ENCODE peak calls at places on chromosomes 13 and 19, in seven cellular contexts. K is SK-N-SH, A is GM12892, I is GM12891, G is H1, V is GM12878, C is K562. W is an unnamed sample.

GRCh38 chr19:49224856-49225255 is 67.3 kb downstream of the TRPM4 start:
- DNase-seq in A (no peak), C (peak; percentile 61), I (no peak), G (peak; percentile 78), V (no peak), K (peak; percentile 66), W (peak; percentile 55)

GRCh38 chr19:35363711-35364425 is 5.6 kb downstream of the FFAR3 start:
- DNase-seq in A (no peak), C (no peak), V (no peak), K (no peak), I (no peak), G (no peak), W (no peak)

GRCh38 chr19:42098781-42099180 is 22.8 kb downstream of the ZNF574 start:
- DNase-seq in V (no peak), A (no peak), C (no peak), I (no peak), K (no peak), G (no peak), W (no peak)

GRCh38 chr19:55580628-55581144 is at the start of gene ZNF579:
- DNase-seq in A (peak; percentile 82), K (peak; percentile 95), V (peak; percentile 52), I (peak; percentile 88), C (peak; percentile 89), G (peak; percentile 90), W (peak; percentile 80)

GRCh38 chr13:71624641-71625040 is 242.4 kb downstream of the DACH1 start:
- DNase-seq in V (no peak), G (no peak), A (no peak), K (no peak), C (no peak), I (no peak), W (no peak)

GRCh38 chr13:59000770-59001169 is 1163.0 kb downstream of the DIAPH3 start:
- DNase-seq in K (no peak), C (no peak), A (no peak), I (no peak), V (no peak), G (no peak), W (no peak)

GRCh38 chr19:32294871-32295438 is 50.5 kb upstream of the ZNF507 start:
- DNase-seq in C (no peak), V (no peak), A (no peak), I (no peak), G (no peak), K (no peak), W (no peak)

GRCh38 chr13:37289212-37289935 is 183.9 kb upstream of the CSNK1A1L start:
- DNase-seq in V (no peak), G (no peak), A (no peak), I (no peak), C (no peak), K (no peak), W (no peak)

GRCh38 chr19:4429266-4430200 is 27.1 kb downstream of the CHAF1A start:
- DNase-seq in G (no peak), V (no peak), A (no peak), I (no peak), K (no peak), C (no peak), W (no peak)

GRCh38 chr13:22298530-22298929 is 627.7 kb downstream of the FGF9 start:
- DNase-seq in G (no peak), I (no peak), A (no peak), C (no peak), V (no peak), K (no peak), W (no peak)

GRCh38 chr19:17616961-17617806 is 61.7 kb downstream of the COLGALT1 start:
- DNase-seq in A (no peak), K (peak; percentile 60), I (no peak), V (no peak), C (peak; percentile 97), G (peak; percentile 82), W (peak; percentile 44)

GRCh38 chr13:74136089-74136658 is 2.0 kb upstream of the KLF12 start:
- DNase-seq in I (no peak), K (peak; percentile 58), A (no peak), C (no peak), V (no peak), G (no peak), W (no peak)

GRCh38 chr19:14177496-14178074 is 28.4 kb downstream of the ADGRL1 start:
- DNase-seq in V (no peak), C (no peak), I (no peak), G (no peak), K (peak; percentile 6), A (no peak), W (no peak)

GRCh38 chr19:14185158-14185557 is 20.8 kb downstream of the ADGRL1 start:
- DNase-seq in C (no peak), I (no peak), G (no peak), V (no peak), K (no peak), A (no peak), W (no peak)

GRCh38 chr19:14182481-14182880 is 23.5 kb downstream of the ADGRL1 start:
- DNase-seq in A (no peak), I (no peak), K (peak; percentile 42), V (no peak), G (no peak), C (no peak), W (no peak)

GRCh38 chr19:14183741-14184395 is 22.1 kb downstream of the ADGRL1 start:
- DNase-seq in C (no peak), I (no peak), G (no peak), V (no peak), A (no peak), K (peak; percentile 74), W (no peak)

DNA sequence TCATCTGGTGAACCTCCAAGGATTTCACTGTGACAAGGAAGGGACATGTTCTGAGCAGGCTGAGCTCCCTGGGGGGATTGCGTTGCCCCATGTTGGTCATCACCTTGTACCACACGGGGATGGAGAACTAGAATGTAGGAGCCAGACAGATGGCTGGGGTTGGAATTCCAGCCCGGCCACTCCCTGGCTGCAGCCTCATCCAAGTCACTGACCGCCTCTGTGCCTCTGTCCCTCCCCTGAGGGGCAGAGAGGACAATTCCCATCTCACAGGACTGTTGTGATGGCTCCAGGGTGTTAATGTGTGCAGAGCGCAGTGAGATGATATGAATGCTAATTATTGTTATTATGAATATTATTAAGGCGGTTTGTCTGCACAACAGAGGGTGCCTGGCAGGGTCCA is 24.1 kb downstream of the ADGRL1 start:
- DNase-seq in A (no peak), V (no peak), I (no peak), C (no peak), K (peak; percentile 14), G (no peak), W (no peak)
- TF ChIP-seq TAF1 in A (no peak), V (no peak), I (no peak), C (no peak), K (no peak), G (no peak), W (no peak)

GRCh38 chr19:39998511-39998910 is 1.7 kb downstream of the ZNF546 start:
- DNase-seq in A (no peak), C (no peak), G (no peak), V (no peak), I (no peak), K (no peak), W (no peak)

GRCh38 chr19:39995794-39996193 is 1.1 kb upstream of the ZNF546 start:
- DNase-seq in C (no peak), A (no peak), I (no peak), V (no peak), G (no peak), K (no peak), W (no peak)

GRCh38 chr19:39996811-39997594 is at the start of gene ZNF546:
- DNase-seq in A (peak; percentile 85), K (peak; percentile 91), C (peak; percentile 91), G (peak; percentile 82), V (peak; percentile 82), I (peak; percentile 81), W (peak; percentile 76)

GRCh38 chr19:39996218-39996810 is 546 bp upstream of the ZNF546 start:
- DNase-seq in A (no peak), G (no peak), I (no peak), V (peak; percentile 17), C (peak; percentile 35), K (peak; percentile 62), W (peak; percentile 27)

DNA sequence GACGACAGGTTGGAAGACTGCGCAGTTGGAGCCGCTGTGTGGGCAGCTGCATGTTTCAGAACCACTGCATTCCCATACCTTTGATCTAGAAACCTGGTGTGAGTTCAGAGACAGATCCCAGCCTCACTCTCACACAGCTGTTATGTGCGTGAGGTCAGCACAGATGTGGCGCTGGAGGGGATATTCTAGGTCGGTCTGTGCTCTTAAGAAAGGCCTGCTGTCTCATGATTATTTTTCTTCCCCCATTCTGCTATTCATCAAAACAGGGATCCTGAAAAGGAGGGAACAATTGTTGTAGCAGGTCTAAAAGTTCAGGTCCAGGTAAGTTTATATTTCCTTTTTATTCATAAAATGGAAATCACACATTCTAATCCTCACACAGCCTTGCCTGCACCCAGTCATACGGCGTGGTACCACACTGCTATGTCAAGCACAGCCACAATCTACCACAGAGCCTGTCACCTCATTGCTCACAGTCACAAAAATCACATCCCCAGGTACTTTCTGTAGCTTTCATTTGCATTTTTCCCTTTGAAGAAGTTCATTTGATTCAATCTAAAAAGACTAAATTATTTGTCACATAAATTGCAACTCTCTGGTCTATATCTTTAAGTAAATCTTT is 846 bp downstream of the ZNF546 start:
- DNase-seq in C (peak; percentile 26), A (no peak), I (no peak), G (no peak), V (no peak), K (peak; percentile 37), W (peak; percentile 12)
- TF ChIP-seq TAF1 in C (no peak), A (no peak), I (no peak), G (no peak), V (no peak), K (no peak), W (no peak)

GRCh38 chr19:40502081-40502480 is 35.3 kb downstream of the SPTBN4 start:
- DNase-seq in K (no peak), C (no peak), A (no peak), V (no peak), I (no peak), G (no peak), W (no peak)

GRCh38 chr19:40499320-40499719 is 32.5 kb downstream of the SPTBN4 start:
- DNase-seq in A (no peak), G (no peak), C (no peak), I (no peak), V (no peak), K (no peak), W (no peak)

GRCh38 chr19:40503300-40503699 is 36.5 kb downstream of the SPTBN4 start:
- DNase-seq in K (peak; percentile 42), V (no peak), I (no peak), C (peak; percentile 42), G (no peak), A (no peak), W (no peak)

GRCh38 chr19:40501599-40501998 is 34.8 kb downstream of the SPTBN4 start:
- DNase-seq in K (no peak), V (no peak), G (no peak), A (no peak), I (no peak), C (no peak), W (no peak)

DNA sequence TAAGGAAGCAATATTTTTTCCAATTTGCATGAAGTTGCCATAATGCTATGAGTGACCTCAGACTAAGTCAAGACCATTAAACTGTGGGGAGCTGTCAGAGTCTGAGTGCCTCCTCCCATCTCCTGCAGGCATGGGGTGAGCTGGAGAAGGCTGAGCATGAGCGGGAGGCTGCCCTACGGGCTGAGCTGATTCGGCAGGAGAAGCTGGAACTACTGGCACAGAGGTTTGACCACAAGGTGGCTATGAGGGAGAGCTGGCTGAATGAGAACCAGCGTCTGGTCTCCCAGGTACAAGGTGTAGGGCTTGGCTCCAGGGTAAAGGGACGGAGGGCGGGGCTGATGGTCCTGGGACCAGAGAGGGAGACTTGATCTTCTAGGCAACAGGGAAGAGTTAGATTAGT is 35.8 kb downstream of the SPTBN4 start:
- DNase-seq in V (no peak), C (no peak), A (no peak), K (no peak), G (no peak), I (no peak), W (peak; percentile 31)
- TF ChIP-seq TAF1 in V (no peak), C (no peak), A (no peak), K (no peak), G (no peak), I (no peak), W (no peak)

GRCh38 chr13:111371211-111371610 is 50.8 kb downstream of the TEX29 start:
- DNase-seq in A (no peak), V (no peak), C (no peak), I (no peak), G (no peak), K (no peak), W (no peak)
- TF ChIP-seq TAF1 in A (no peak), V (no peak), C (no peak), I (no peak), G (no peak), K (no peak), W (no peak)